ENCODE peak calls at places on chromosomes 4 and X, in four cellular contexts. H is CD8-positive, alpha-beta memory T cell; R is left lung; S is ovary. T is an unnamed sample. For H3K4me1, the result is how much of the 10 kb centered on the place peaks cover.

GRCh38 chrX:55135171-55135570 is 46.4 kb downstream of the PAGE2 start:
- DNase-seq in S (peak), H (peak), R (no peak), T (peak)

GRCh38 chr4:83552085-83552484 is 16.2 kb downstream of the GPAT3 start:
- DNase-seq in R (no peak), S (no peak), H (no peak), T (no peak)

GRCh38 chrX:20140410-20140809 is 1.2 kb downstream of the EIF1AX start:
- DNase-seq in S (no peak), H (no peak), R (no peak), T (no peak)

GRCh38 chrX:129706395-129707072 is 32.2 kb upstream of the XPNPEP2 start:
- DNase-seq in R (no peak), S (no peak), H (no peak), T (no peak)

GRCh38 chr4:103496800-103497199 is 223.0 kb downstream of the TACR3 start:
- DNase-seq in H (no peak), S (no peak), R (no peak), T (no peak)

GRCh38 chr4:2797545-2798305 is 4.8 kb downstream of the SH3BP2 start:
- DNase-seq in R (no peak), H (no peak), S (peak), T (peak)

GRCh38 chr4:35525192-35525978 is 718.9 kb downstream of the ARAP2 start:
- DNase-seq in R (no peak), S (no peak), H (peak), T (no peak)

GRCh38 chr4:142361981-142362380 is 484.1 kb downstream of the INPP4B start:
- DNase-seq in H (no peak), R (no peak), S (no peak), T (no peak)

GRCh38 chr4:39304651-39305050 is 61.5 kb downstream of the RFC1 start:
- DNase-seq in S (no peak), H (no peak), R (no peak), T (no peak)

GRCh38 chrX:11543249-11543648 is 122.5 kb downstream of the ARHGAP6 start:
- DNase-seq in R (no peak), H (no peak), S (no peak), T (no peak)

GRCh38 chr4:8836664-8837171 is 34.9 kb downstream of the HMX1 start:
- DNase-seq in R (peak), H (no peak), S (no peak), T (peak)

GRCh38 chrX:69000857-69001256 is 164.4 kb downstream of the PJA1 start:
- DNase-seq in S (no peak), H (no peak), R (no peak), T (no peak)

GRCh38 chr4:128862608-128863313 is 53.3 kb downstream of the JADE1 start:
- DNase-seq in R (no peak), S (no peak), H (no peak), T (no peak)

GRCh38 chrX:71251456-71251973 is 2.4 kb downstream of the ZMYM3 start:
- DNase-seq in S (no peak), R (no peak), H (no peak), T (no peak)

GRCh38 chr4:16116019-16116418 is 32.2 kb upstream of the PROM1 start:
- DNase-seq in R (no peak), S (no peak), H (no peak), T (no peak)

GRCh38 chr4:150253416-150253815 is 175.2 kb downstream of the DCLK2 start:
- DNase-seq in R (no peak), H (no peak), S (no peak), T (no peak)

GRCh38 chrX:101160001-101160400 is 59.6 kb upstream of the DRP2 start:
- DNase-seq in R (no peak), S (no peak), H (no peak), T (no peak)

GRCh38 chrX:150792949-150793527 is 99.8 kb downstream of the MTMR1 start:
- DNase-seq in R (no peak), H (no peak), S (no peak), T (no peak)

GRCh38 chrX:150790021-150790420 is 96.8 kb downstream of the MTMR1 start:
- DNase-seq in S (no peak), R (no peak), H (no peak), T (no peak)
- H3K27ac ChIP-seq in S (no peak), R (no peak), H (no peak), T (no peak)

DNA sequence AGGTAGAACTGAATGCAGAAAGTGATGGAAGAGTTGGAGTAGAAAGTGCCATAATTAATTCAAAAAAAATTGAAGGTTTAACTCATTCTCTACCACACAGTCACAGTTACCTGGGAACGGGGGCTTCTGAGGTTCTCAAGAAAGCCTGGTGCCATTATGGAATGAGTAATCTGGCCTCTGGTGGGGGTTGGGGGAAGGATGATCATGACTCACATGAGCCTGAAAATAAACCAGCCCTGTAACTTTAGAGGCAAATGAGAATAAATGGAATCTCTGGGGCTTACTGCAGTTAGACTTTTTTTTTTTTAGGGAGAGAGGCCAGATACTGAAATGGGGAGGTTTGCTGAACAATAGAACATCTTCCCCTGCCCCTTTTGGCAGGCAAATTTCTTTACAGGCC is 55.3 kb downstream of the SOD3 start:
- DNase-seq in R (no peak), S (no peak), H (no peak), T (peak)
- H3K4me1 ChIP-seq in R (under half), S (under half), H (under half), T (under half)

DNA sequence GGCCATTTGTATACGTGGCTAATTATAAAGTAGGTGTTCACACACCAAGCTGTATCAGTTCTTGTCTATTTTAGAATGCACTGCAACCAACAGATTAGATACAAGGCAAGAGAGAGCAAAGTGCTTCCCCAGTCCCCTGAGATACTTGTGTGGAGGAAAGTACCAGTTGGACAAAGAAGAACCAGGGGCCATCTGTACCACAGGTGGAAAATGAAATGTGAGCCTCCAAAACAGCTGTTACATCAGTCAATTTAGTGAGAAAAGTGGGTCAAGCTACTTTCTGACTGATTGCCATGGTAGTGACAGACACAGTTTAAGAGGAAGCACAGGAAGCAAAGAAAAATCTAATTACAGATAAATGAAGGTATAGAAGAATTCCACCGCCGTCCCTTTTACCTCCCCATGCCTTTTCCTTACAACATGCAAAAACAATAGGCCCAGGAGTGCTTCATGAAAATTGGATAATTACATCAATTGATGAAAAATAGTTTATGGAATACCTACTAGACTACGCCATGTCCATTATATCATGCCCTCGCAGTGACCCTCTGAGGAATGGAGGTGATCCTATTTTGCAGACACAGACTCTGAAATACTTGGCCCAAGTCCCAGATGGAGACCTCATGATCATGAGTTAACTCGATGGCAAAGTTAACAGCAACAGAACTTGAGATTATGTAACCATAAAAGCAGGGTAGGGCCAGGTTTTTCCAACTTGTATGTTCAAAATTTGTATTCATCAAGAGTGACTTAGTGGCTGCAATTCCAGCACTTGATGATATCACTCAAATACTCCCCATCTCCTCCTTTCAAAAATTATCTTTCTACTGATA is 15.8 kb downstream of the SMPX start:
- DNase-seq in H (no peak), R (no peak), S (no peak), T (no peak)
- H3K4me3 ChIP-seq in H (no peak), R (no peak), S (no peak), T (no peak)

GRCh38 chr4:173005912-173006633 is 162.5 kb upstream of the GALNT7 start:
- DNase-seq in H (no peak), R (no peak), S (peak), T (no peak)
- H3K27ac ChIP-seq in H (no peak), R (no peak), S (no peak), T (no peak)

GRCh38 chr4:76188149-76188548 is 25.5 kb downstream of the SCARB2 start:
- DNase-seq in H (no peak), S (no peak), R (no peak), T (no peak)

GRCh38 chr4:76192221-76192620 is 21.4 kb downstream of the SCARB2 start:
- DNase-seq in H (no peak), S (no peak), R (no peak), T (no peak)

GRCh38 chr4:76188557-76188956 is 25.1 kb downstream of the SCARB2 start:
- DNase-seq in H (no peak), R (no peak), S (no peak), T (no peak)

GRCh38 chr4:76182463-76182862 is 31.2 kb downstream of the SCARB2 start:
- DNase-seq in S (no peak), H (no peak), R (no peak), T (no peak)

GRCh38 chr4:76187152-76187551 is 26.5 kb downstream of the SCARB2 start:
- DNase-seq in H (no peak), S (no peak), R (no peak), T (no peak)
- H3K4me1 ChIP-seq in H (under half), S (under half), R (under half), T (under half)

GRCh38 chr4:1715002-1715761 is 3.1 kb upstream of the SLBP start:
- DNase-seq in H (no peak), R (no peak), S (peak), T (no peak)
- H3K4me3 ChIP-seq in H (no peak), R (no peak), S (no peak), T (no peak)

GRCh38 chr4:81914623-81915022 is 442.9 kb upstream of the RASGEF1B start:
- DNase-seq in S (no peak), R (no peak), H (no peak), T (no peak)
- H3K27ac ChIP-seq in S (no peak), R (no peak), H (no peak), T (no peak)

T was measured in psoas muscle.